ENCODE peak calls at places on chromosomes 16 and 17, in six cellular contexts. O is foreskin fibroblast, M is psoas muscle, R is PC-3, V is B cell, U is prostate gland. F is an unnamed sample.

GRCh38 chr17:51322390-51323029 is 62.2 kb downstream of the UTP18 start:
- DNase-seq in O (no peak), M (no peak), R (peak; percentile 66), V (no peak), U (no peak), F (peak; percentile 45)

GRCh38 chr16:89185062-89185751 is 13.7 kb downstream of the CDH15 start:
- DNase-seq in O (no peak), M (peak; percentile 8), R (no peak), V (no peak), U (no peak), F (no peak)

GRCh38 chr16:85390511-85391174 is 222.5 kb upstream of the GSE1 start:
- DNase-seq in O (peak; percentile 96), M (peak; percentile 88), R (peak; percentile 92), V (no peak), U (peak; percentile 91), F (peak; percentile 93)

GRCh38 chr17:41772218-41772585 is 14.3 kb downstream of the JUP start:
- DNase-seq in O (no peak), M (no peak), R (peak; percentile 82), V (no peak), U (peak; percentile 88), F (peak; percentile 91)

GRCh38 chr17:15444805-15445204 is 22.6 kb downstream of the CDRT4 start:
- DNase-seq in O (no peak), M (no peak), R (peak; percentile 40), V (no peak), U (no peak), F (no peak)

GRCh38 chr17:75875182-75875939 is 3.0 kb downstream of the TRIM47 start:
- DNase-seq in O (no peak), M (no peak), R (no peak), V (peak; percentile 26), U (peak; percentile 74), F (no peak)

GRCh38 chr16:28258571-28258970 is 33.8 kb upstream of the SBK1 start:
- DNase-seq in O (peak; percentile 29), M (peak; percentile 79), R (no peak), V (no peak), U (no peak), F (no peak)

GRCh38 chr17:48592097-48592496 is 1.5 kb downstream of the HOXB5 start:
- DNase-seq in O (no peak), M (no peak), R (no peak), V (no peak), U (no peak), F (no peak)

GRCh38 chr16:85395207-85395912 is 217.8 kb upstream of the GSE1 start:
- DNase-seq in O (peak; percentile 99), M (peak; percentile 81), R (peak; percentile 90), V (no peak), U (peak; percentile 72), F (peak; percentile 98)

GRCh38 chr17:41767324-41768042 is 19.0 kb downstream of the JUP start:
- DNase-seq in O (no peak), M (no peak), R (no peak), V (no peak), U (no peak), F (no peak)

GRCh38 chr17:7323731-7324437 is 5.3 kb downstream of the NEURL4 start:
- DNase-seq in O (peak; percentile 74), M (peak; percentile 55), R (peak; percentile 7), V (peak; percentile 84), U (peak; percentile 43), F (peak; percentile 61)
- TF ChIP-seq CTCF in O (peak; percentile 87), M (peak; percentile 68), R (peak; percentile 56), V (peak; percentile 91), U (peak; percentile 76), F (peak; percentile 86)

DNA sequence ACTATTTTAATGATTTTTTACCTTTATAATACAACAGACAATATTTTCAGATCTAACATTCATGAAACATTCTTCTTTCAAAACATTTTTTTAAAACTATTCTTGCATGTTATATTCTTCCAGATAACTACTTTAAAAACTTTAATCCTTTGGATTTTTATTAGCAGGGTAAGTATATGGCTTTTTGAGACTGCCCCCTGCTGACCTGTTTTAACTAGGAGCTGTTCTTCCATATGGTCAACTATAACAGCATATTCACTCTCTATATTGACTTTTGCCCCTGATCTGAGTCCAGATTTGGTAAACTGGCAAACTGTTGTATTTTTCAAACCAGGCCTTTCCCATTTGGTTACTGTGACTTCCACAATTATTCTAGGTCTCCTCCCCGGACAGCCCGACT is 16.5 kb downstream of the ZNF18 start:
- DNase-seq in O (peak; percentile 24), M (no peak), R (peak; percentile 41), V (no peak), U (no peak), F (peak; percentile 51)
- TF ChIP-seq CTCF in O (no peak), M (no peak), R (peak; percentile 75), V (no peak), U (no peak), F (peak; percentile 49)

GRCh38 chr17:28895794-28896447 is 1.6 kb downstream of the FLOT2 start:
- DNase-seq in O (no peak), M (no peak), R (no peak), V (no peak), U (no peak), F (no peak)

GRCh38 chr17:28897769-28898259 is 281 bp upstream of the FLOT2 start:
- DNase-seq in O (no peak), M (no peak), R (no peak), V (no peak), U (no peak), F (no peak)

GRCh38 chr17:28896491-28896883 is 1.0 kb downstream of the FLOT2 start:
- DNase-seq in O (peak; percentile 30), M (no peak), R (no peak), V (no peak), U (no peak), F (no peak)

GRCh38 chr17:28898261-28898955 is 875 bp upstream of the FLOT2 start:
- DNase-seq in O (no peak), M (no peak), R (no peak), V (no peak), U (no peak), F (no peak)

GRCh38 chr17:28896884-28897768 is at the start of gene FLOT2:
- DNase-seq in O (peak; percentile 73), M (peak; percentile 65), R (peak; percentile 21), V (peak; percentile 80), U (peak; percentile 91), F (peak; percentile 96)
- TF ChIP-seq CTCF in O (peak; percentile 34), M (peak; percentile 11), R (peak; percentile 13), V (peak; percentile 57), U (peak; percentile 37), F (no peak)

DNA sequence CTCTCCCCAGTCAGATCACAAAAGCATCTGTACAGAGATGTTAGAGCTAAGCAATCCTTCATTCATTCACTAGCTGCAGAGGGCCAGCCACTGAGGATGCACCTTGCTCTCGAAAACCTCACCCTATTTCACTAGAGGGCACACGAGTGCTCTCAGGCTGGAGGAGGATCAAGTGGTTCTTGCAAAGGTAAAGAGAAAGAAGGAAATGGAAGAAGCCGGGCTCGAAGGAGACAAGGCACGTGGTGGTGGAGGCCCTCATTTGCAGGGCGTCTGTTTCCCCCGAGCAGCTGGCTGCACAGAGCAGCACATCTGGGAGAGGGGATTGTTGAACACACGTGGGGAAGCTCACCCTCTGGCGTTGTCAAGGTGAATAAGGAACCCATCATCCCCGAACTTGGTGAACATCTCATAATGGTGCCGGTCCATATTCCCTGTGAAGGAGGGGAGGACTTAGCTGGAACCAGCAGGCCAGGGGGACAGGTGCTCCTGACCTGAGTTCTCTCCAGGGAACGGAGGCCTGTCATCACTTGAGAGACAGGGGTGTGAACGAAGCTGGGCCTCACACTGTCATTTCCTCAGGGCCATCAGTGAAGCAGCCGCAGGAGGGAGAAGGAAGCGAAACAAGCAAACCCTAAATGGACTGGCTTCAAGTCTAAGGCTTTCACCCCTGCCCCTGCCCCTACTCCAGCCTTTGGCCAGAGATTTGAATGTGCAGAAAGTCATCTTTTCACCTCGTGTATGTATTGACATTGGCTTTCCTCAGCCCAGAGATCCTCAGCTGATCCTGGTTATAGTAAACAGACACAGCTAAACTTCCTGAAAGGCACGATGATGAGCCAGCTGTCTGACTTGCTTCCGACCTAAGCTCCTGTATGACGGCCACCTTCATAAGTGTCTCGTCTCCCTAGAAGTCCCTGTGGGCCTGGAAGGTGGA is 27.6 kb downstream of the PRKAR1A start:
- DNase-seq in O (peak; percentile 64), M (no peak), R (peak; percentile 19), V (no peak), U (no peak), F (peak; percentile 55)
- TF ChIP-seq CTCF in O (peak; percentile 26), M (no peak), R (peak; percentile 52), V (peak; percentile 29), U (peak; percentile 34), F (peak; percentile 55)

GRCh38 chr16:83725313-83725712 is 82.5 kb upstream of the HSBP1 start:
- DNase-seq in O (no peak), M (no peak), R (no peak), V (no peak), U (no peak), F (no peak)
- TF ChIP-seq CTCF in O (no peak), M (no peak), R (no peak), V (no peak), U (no peak), F (no peak)

DNA sequence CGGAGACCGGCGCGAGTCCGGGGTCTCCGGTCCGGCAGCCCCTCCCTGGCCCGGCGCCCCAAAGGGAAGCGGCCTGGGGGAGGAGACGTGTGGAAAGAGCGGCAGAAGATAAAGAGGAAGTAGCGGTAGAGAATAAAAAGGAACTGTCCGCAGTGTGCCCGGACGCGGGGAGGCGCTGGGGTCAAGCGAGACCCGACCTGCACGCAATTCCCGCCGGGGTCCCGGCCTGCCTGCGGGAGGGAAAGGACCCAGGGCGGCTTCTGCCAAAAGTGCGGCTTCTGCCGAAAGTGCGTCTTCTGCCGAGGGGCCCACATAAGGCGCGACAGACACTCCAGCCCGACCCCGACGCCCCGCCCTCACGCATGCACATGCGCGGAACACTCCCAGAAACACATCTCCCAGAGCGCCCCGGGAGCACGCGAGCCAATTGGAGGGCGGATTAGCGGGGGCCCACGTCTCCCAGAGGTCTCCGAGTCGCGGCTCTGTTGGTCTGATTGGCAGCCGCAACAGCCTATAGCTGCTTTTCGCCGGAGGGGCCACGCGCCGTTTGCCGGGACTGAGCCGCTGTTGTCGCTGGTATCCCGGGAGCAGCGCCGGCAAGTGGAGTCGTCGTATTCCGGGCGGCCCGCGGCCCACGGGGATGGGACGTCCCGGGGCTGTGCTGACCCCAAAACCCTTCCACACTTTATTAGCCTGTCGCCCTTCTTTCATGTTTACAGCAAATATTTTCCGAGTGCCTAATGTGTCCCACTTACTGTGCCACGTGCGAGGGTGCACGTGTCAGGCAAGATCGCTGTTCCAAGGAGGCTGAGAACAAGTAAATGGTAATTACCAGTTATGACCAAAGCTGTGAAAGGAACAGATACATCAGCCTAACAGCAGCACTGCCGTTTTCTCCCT is 8.0 kb upstream of the MEFV start:
- DNase-seq in O (peak; percentile 99), M (peak; percentile 98), R (peak; percentile 94), V (peak; percentile 96), U (peak; percentile 96), F (peak; percentile 98)
- TF ChIP-seq CTCF in O (no peak), M (peak; percentile 5), R (no peak), V (peak; percentile 54), U (no peak), F (peak; percentile 11)

F was measured in epithelial cell of esophagus.